ENCODE peak calls at places on chromosomes 7 and 10, in eight cellular contexts. A, C, I, F, D, Z, W and M are unnamed samples.
A peak's percentile ranks its signal among the peaks of the same experiment; 100 is the strongest.

GRCh38 chr7:29806793-29807178 is 478 bp downstream of the WIPF3 start:
- DNase-seq in D (no peak), C (no peak), F (no peak), Z (no peak), W (no peak), A (no peak), I (no peak), M (no peak)

GRCh38 chr7:73668103-73668937 is 689 bp downstream of the VPS37D start:
- DNase-seq in Z (no peak), I (no peak), D (no peak), F (no peak), W (peak; percentile 12), A (no peak), C (no peak), M (no peak)

GRCh38 chr7:79787623-79788022 is 334.2 kb upstream of the MAGI2 start:
- DNase-seq in W (no peak), C (no peak), D (no peak), A (no peak), I (no peak), F (no peak), Z (no peak), M (no peak)

GRCh38 chr7:26664735-26665420 is 199.5 kb downstream of the SKAP2 start:
- DNase-seq in A (no peak), F (peak; percentile 25), Z (no peak), D (no peak), I (no peak), C (no peak), W (no peak), M (no peak)

GRCh38 chr7:71555758-71556157 is 423.8 kb downstream of the GALNT17 start:
- DNase-seq in C (no peak), D (no peak), F (no peak), I (no peak), Z (no peak), A (no peak), W (no peak), M (no peak)

GRCh38 chr10:89662596-89662995 is 17.6 kb upstream of the PANK1 start:
- DNase-seq in Z (no peak), F (peak; percentile 36), W (no peak), C (no peak), A (no peak), D (no peak), I (no peak), M (no peak)

GRCh38 chr7:123865517-123866117 is 20.6 kb downstream of the HYAL4 start:
- DNase-seq in Z (peak; percentile 24), C (peak; percentile 62), F (peak; percentile 67), W (peak; percentile 65), D (no peak), I (peak; percentile 71), A (peak; percentile 43), M (peak; percentile 47)

GRCh38 chr7:24722386-24723177 is 34.7 kb downstream of the GSDME start:
- DNase-seq in A (no peak), C (peak; percentile 40), W (peak; percentile 36), Z (no peak), F (no peak), I (peak; percentile 4), D (no peak), M (no peak)

GRCh38 chr10:69807122-69807521 is 5.4 kb downstream of the COL13A1 start:
- DNase-seq in Z (no peak), C (no peak), F (peak; percentile 84), I (no peak), D (no peak), W (no peak), A (peak; percentile 58), M (peak; percentile 89)

GRCh38 chr7:37732880-37733279 is 49.3 kb downstream of the GPR141 start:
- DNase-seq in A (no peak), D (no peak), F (no peak), I (no peak), Z (no peak), W (no peak), C (peak; percentile 20), M (no peak)

GRCh38 chr10:122126763-122127659 is 138.0 kb downstream of the TACC2 start:
- DNase-seq in Z (no peak), C (peak; percentile 55), F (peak; percentile 97), I (no peak), W (no peak), A (peak; percentile 60), D (no peak), M (peak; percentile 82)

GRCh38 chr10:36253731-36254130 is 611.6 kb upstream of the FZD8 start:
- DNase-seq in F (no peak), A (no peak), C (no peak), W (no peak), I (no peak), D (no peak), Z (no peak), M (no peak)

GRCh38 chr7:151757274-151757673 is 119.6 kb downstream of the PRKAG2 start:
- DNase-seq in D (no peak), C (no peak), W (no peak), I (no peak), Z (no peak), A (no peak), F (peak; percentile 88), M (peak; percentile 58)

GRCh38 chr7:138834583-138834982 is 36.6 kb upstream of the ATP6V0A4 start:
- DNase-seq in Z (no peak), W (no peak), A (no peak), D (no peak), I (no peak), C (no peak), F (no peak), M (no peak)

GRCh38 chr7:108099650-108100049 is 30.5 kb downstream of the LAMB4 start:
- DNase-seq in F (peak; percentile 32), W (no peak), A (no peak), C (no peak), D (no peak), I (no peak), Z (no peak), M (no peak)

GRCh38 chr10:14594878-14595525 is 179.7 kb downstream of the FAM107B start:
- DNase-seq in I (no peak), F (no peak), A (no peak), Z (no peak), W (no peak), C (no peak), D (no peak), M (no peak)

GRCh38 chr10:71390435-71390820 is 6.3 kb upstream of the CDH23 start:
- DNase-seq in W (no peak), F (no peak), D (no peak), I (no peak), C (no peak), A (no peak), Z (no peak), M (no peak)

GRCh38 chr10:3781458-3782098 is 3.4 kb downstream of the KLF6 start:
- DNase-seq in D (peak; percentile 79), W (no peak), Z (no peak), C (peak; percentile 53), A (peak; percentile 62), F (peak; percentile 55), I (peak; percentile 27), M (peak; percentile 68)

GRCh38 chr7:102728-103127 is 89.6 kb upstream of the FAM20C start:
- DNase-seq in A (no peak), I (no peak), D (no peak), Z (no peak), C (no peak), F (no peak), W (no peak), M (no peak)

GRCh38 chr10:6878067-6878412 is 298.0 kb upstream of the PRKCQ start:
- DNase-seq in D (no peak), Z (no peak), I (peak; percentile 43), W (no peak), C (no peak), A (no peak), F (no peak), M (no peak)

GRCh38 chr10:47406870-47407648 is 23.0 kb upstream of the ZNF488 start:
- DNase-seq in C (peak; percentile 78), I (peak; percentile 87), D (no peak), A (peak; percentile 96), F (peak; percentile 73), W (no peak), Z (no peak), M (peak; percentile 97)

GRCh38 chr10:110008518-110009339 is 945 bp downstream of the ADD3 start:
- DNase-seq in W (no peak), Z (no peak), F (no peak), C (peak; percentile 29), A (peak; percentile 59), D (peak; percentile 53), I (peak; percentile 75), M (peak; percentile 29)

GRCh38 chr7:452791-453455 is 66.7 kb downstream of the PDGFA start:
- DNase-seq in F (no peak), D (no peak), I (no peak), A (no peak), C (no peak), W (no peak), Z (peak; percentile 66), M (no peak)

GRCh38 chr10:26696786-26697162 is 727 bp upstream of the PDSS1 start:
- DNase-seq in A (peak; percentile 12), F (peak; percentile 19), D (no peak), C (no peak), W (no peak), I (no peak), Z (no peak), M (no peak)

GRCh38 chr10:118922226-118922625 is 107.3 kb upstream of the NANOS1 start:
- DNase-seq in F (no peak), C (no peak), W (no peak), D (no peak), Z (no peak), I (no peak), A (no peak), M (peak; percentile 16)

GRCh38 chr10:118721005-118721876 is 33.5 kb downstream of the CACUL1 start:
- DNase-seq in D (no peak), I (peak; percentile 81), F (peak; percentile 62), C (peak; percentile 74), A (peak; percentile 51), Z (peak; percentile 45), W (peak; percentile 23), M (peak; percentile 41)

GRCh38 chr10:317219-317868 is 182.1 kb downstream of the ZMYND11 start:
- DNase-seq in A (no peak), I (no peak), Z (peak; percentile 74), C (peak; percentile 42), W (no peak), D (no peak), F (peak; percentile 90), M (no peak)

GRCh38 chr7:108132551-108133265 is 2.5 kb upstream of the LAMB4 start:
- DNase-seq in A (no peak), F (no peak), D (no peak), I (no peak), C (no peak), W (no peak), Z (no peak), M (no peak)

GRCh38 chr7:34269084-34269483 is 363.7 kb downstream of the BMPER start:
- DNase-seq in F (no peak), A (no peak), D (no peak), I (no peak), C (no peak), Z (no peak), W (no peak), M (no peak)